ENCODE peak calls at places on chromosomes 5 and 9, in ten cellular contexts. One of them, this sample, is unnamed.

GRCh38 chr9:78278177-78278777 is 18.6 kb upstream of the PSAT1 start:
- DNase-seq in heart right ventricle: no peak
- DNase-seq in NCI-H510A treated with DMSO at 0.1 percent for 48 hours: no peak
- DNase-seq in Peyer's patch: no peak
- DNase-seq in T-cell: no peak
- DNase-seq in RWPE2: no peak
- DNase-seq in nephron progenitor cell: no peak
- DNase-seq in CD4-positive, alpha-beta T cell: no peak
- DNase-seq in activated CD4-positive, alpha-beta T cell treated with anti-CD3 and anti-CD28 coated beads, Interleukin-2, amount 10 ng/mL, durations not matched to agents 7 days and 5 days: no peak
- DNase-seq in NCI-H1092 treated with DMSO at 0.1 percent for 48 hours: no peak
- DNase-seq in this sample: no peak

GRCh38 chr9:129669946-129670345 is 4.5 kb downstream of the PRRX2 start:
- DNase-seq in heart right ventricle: no peak
- DNase-seq in NCI-H510A treated with DMSO at 0.1 percent for 48 hours: no peak
- DNase-seq in Peyer's patch: no peak
- DNase-seq in T-cell: no peak
- DNase-seq in RWPE2: no peak
- DNase-seq in nephron progenitor cell: no peak
- DNase-seq in CD4-positive, alpha-beta T cell: no peak
- DNase-seq in activated CD4-positive, alpha-beta T cell treated with anti-CD3 and anti-CD28 coated beads, Interleukin-2, amount 10 ng/mL, durations not matched to agents 7 days and 5 days: no peak
- DNase-seq in NCI-H1092 treated with DMSO at 0.1 percent for 48 hours: no peak
- DNase-seq in this sample: no peak

GRCh38 chr9:35002623-35003022 is 13.1 kb downstream of the DNAJB5 start:
- DNase-seq in heart right ventricle: no peak
- DNase-seq in NCI-H510A treated with DMSO at 0.1 percent for 48 hours: no peak
- DNase-seq in Peyer's patch: no peak
- DNase-seq in T-cell: no peak
- DNase-seq in RWPE2: no peak
- DNase-seq in nephron progenitor cell: no peak
- DNase-seq in CD4-positive, alpha-beta T cell: no peak
- DNase-seq in activated CD4-positive, alpha-beta T cell treated with anti-CD3 and anti-CD28 coated beads, Interleukin-2, amount 10 ng/mL, durations not matched to agents 7 days and 5 days: no peak
- DNase-seq in NCI-H1092 treated with DMSO at 0.1 percent for 48 hours: no peak
- DNase-seq in this sample: no peak

GRCh38 chr9:114387678-114388431 is at the start of gene AKNA:
- DNase-seq in heart right ventricle: peak; percentile 80
- DNase-seq in NCI-H510A treated with DMSO at 0.1 percent for 48 hours: peak; percentile 51
- DNase-seq in Peyer's patch: peak; percentile 95
- DNase-seq in T-cell: peak; percentile 84
- DNase-seq in RWPE2: no peak
- DNase-seq in nephron progenitor cell: peak; percentile 75
- DNase-seq in CD4-positive, alpha-beta T cell: peak; percentile 73
- DNase-seq in activated CD4-positive, alpha-beta T cell treated with anti-CD3 and anti-CD28 coated beads, Interleukin-2, amount 10 ng/mL, durations not matched to agents 7 days and 5 days: peak; percentile 93
- DNase-seq in NCI-H1092 treated with DMSO at 0.1 percent for 48 hours: peak; percentile 16
- DNase-seq in this sample: peak; percentile 74

GRCh38 chr9:68782546-68782945 is 77.5 kb downstream of the PIP5K1B start:
- DNase-seq in heart right ventricle: no peak
- DNase-seq in NCI-H510A treated with DMSO at 0.1 percent for 48 hours: no peak
- DNase-seq in Peyer's patch: no peak
- DNase-seq in T-cell: no peak
- DNase-seq in RWPE2: no peak
- DNase-seq in nephron progenitor cell: no peak
- DNase-seq in CD4-positive, alpha-beta T cell: no peak
- DNase-seq in activated CD4-positive, alpha-beta T cell treated with anti-CD3 and anti-CD28 coated beads, Interleukin-2, amount 10 ng/mL, durations not matched to agents 7 days and 5 days: no peak
- DNase-seq in NCI-H1092 treated with DMSO at 0.1 percent for 48 hours: no peak
- DNase-seq in this sample: no peak

GRCh38 chr5:180815241-180816031 is 12.8 kb upstream of the MGAT1 start:
- DNase-seq in heart right ventricle: no peak
- DNase-seq in NCI-H510A treated with DMSO at 0.1 percent for 48 hours: no peak
- DNase-seq in Peyer's patch: no peak
- DNase-seq in T-cell: no peak
- DNase-seq in RWPE2: no peak
- DNase-seq in nephron progenitor cell: no peak
- DNase-seq in CD4-positive, alpha-beta T cell: no peak
- DNase-seq in activated CD4-positive, alpha-beta T cell treated with anti-CD3 and anti-CD28 coated beads, Interleukin-2, amount 10 ng/mL, durations not matched to agents 7 days and 5 days: no peak
- DNase-seq in NCI-H1092 treated with DMSO at 0.1 percent for 48 hours: no peak
- DNase-seq in this sample: no peak

GRCh38 chr5:135944967-135945560 is 9.7 kb downstream of the LECT2 start:
- DNase-seq in heart right ventricle: no peak
- DNase-seq in NCI-H510A treated with DMSO at 0.1 percent for 48 hours: peak; percentile 65
- DNase-seq in Peyer's patch: peak; percentile 75
- DNase-seq in T-cell: peak; percentile 3
- DNase-seq in RWPE2: no peak
- DNase-seq in nephron progenitor cell: peak; percentile 50
- DNase-seq in CD4-positive, alpha-beta T cell: no peak
- DNase-seq in activated CD4-positive, alpha-beta T cell treated with anti-CD3 and anti-CD28 coated beads, Interleukin-2, amount 10 ng/mL, durations not matched to agents 7 days and 5 days: peak; percentile 44
- DNase-seq in NCI-H1092 treated with DMSO at 0.1 percent for 48 hours: peak; percentile 61
- DNase-seq in this sample: no peak

GRCh38 chr5:143148461-143149170 is 254.9 kb downstream of the NR3C1 start:
- DNase-seq in heart right ventricle: no peak
- DNase-seq in NCI-H510A treated with DMSO at 0.1 percent for 48 hours: no peak
- DNase-seq in Peyer's patch: no peak
- DNase-seq in T-cell: no peak
- DNase-seq in RWPE2: no peak
- DNase-seq in nephron progenitor cell: no peak
- DNase-seq in CD4-positive, alpha-beta T cell: no peak
- DNase-seq in activated CD4-positive, alpha-beta T cell treated with anti-CD3 and anti-CD28 coated beads, Interleukin-2, amount 10 ng/mL, durations not matched to agents 7 days and 5 days: no peak
- DNase-seq in NCI-H1092 treated with DMSO at 0.1 percent for 48 hours: no peak
- DNase-seq in this sample: no peak

GRCh38 chr9:106962105-106962504 is 99.1 kb downstream of the ZNF462 start:
- DNase-seq in heart right ventricle: no peak
- DNase-seq in NCI-H510A treated with DMSO at 0.1 percent for 48 hours: no peak
- DNase-seq in Peyer's patch: no peak
- DNase-seq in T-cell: no peak
- DNase-seq in RWPE2: no peak
- DNase-seq in nephron progenitor cell: no peak
- DNase-seq in CD4-positive, alpha-beta T cell: no peak
- DNase-seq in activated CD4-positive, alpha-beta T cell treated with anti-CD3 and anti-CD28 coated beads, Interleukin-2, amount 10 ng/mL, durations not matched to agents 7 days and 5 days: no peak
- DNase-seq in NCI-H1092 treated with DMSO at 0.1 percent for 48 hours: no peak
- DNase-seq in this sample: no peak

GRCh38 chr9:32500768-32501167 is 25.2 kb downstream of the RIGI start:
- DNase-seq in heart right ventricle: no peak
- DNase-seq in NCI-H510A treated with DMSO at 0.1 percent for 48 hours: no peak
- DNase-seq in Peyer's patch: no peak
- DNase-seq in T-cell: no peak
- DNase-seq in RWPE2: no peak
- DNase-seq in nephron progenitor cell: no peak
- DNase-seq in CD4-positive, alpha-beta T cell: no peak
- DNase-seq in activated CD4-positive, alpha-beta T cell treated with anti-CD3 and anti-CD28 coated beads, Interleukin-2, amount 10 ng/mL, durations not matched to agents 7 days and 5 days: no peak
- DNase-seq in NCI-H1092 treated with DMSO at 0.1 percent for 48 hours: no peak
- DNase-seq in this sample: no peak